ENCODE peak calls at places on chromosomes 13 and 19, in ten cellular contexts. One of them, this sample, is unnamed.
A peak's percentile ranks its signal among the peaks of the same experiment; 100 is the strongest.

GRCh38 chr13:114078501-114079451 is 53.6 kb downstream of the RASA3 start:
- DNase-seq in cardiac fibroblast: peak; percentile 70
- DNase-seq in activated CD4-positive, CD25-positive, alpha-beta regulatory T cell: no peak
- DNase-seq in M059J: no peak
- DNase-seq in fibroblast of mammary gland: peak; percentile 95
- DNase-seq in adrenal gland: peak; percentile 11
- DNase-seq in stimulated activated CD4-positive, alpha-beta T cell treated with anti-CD3 and anti-CD28 coated beads, Interleukin-15, amount 100 ng/mL, for 1 hour: no peak
- DNase-seq in activated CD8-positive, alpha-beta memory T cell treated with anti-CD3 and anti-CD28 coated beads, Interleukin-2, amount 10 ng/mL, durations not matched to agents 7 days and 5 days: no peak
- DNase-seq in myocyte: peak; percentile 54
- DNase-seq in NCI-H510A: no peak
- DNase-seq in this sample: peak; percentile 63

GRCh38 chr13:44155422-44156293 is 218.0 kb upstream of the SERP2 start:
- DNase-seq in fibroblast of mammary gland: peak; percentile 51
- DNase-seq in NCI-H510A: peak; percentile 15
- DNase-seq in cardiac fibroblast: peak; percentile 35
- DNase-seq in M059J: no peak
- DNase-seq in activated CD4-positive, CD25-positive, alpha-beta regulatory T cell: no peak
- DNase-seq in activated CD8-positive, alpha-beta memory T cell treated with anti-CD3 and anti-CD28 coated beads, Interleukin-2, amount 10 ng/mL, durations not matched to agents 7 days and 5 days: no peak
- DNase-seq in myocyte: no peak
- DNase-seq in adrenal gland: no peak
- DNase-seq in stimulated activated CD4-positive, alpha-beta T cell treated with anti-CD3 and anti-CD28 coated beads, Interleukin-15, amount 100 ng/mL, for 1 hour: no peak
- DNase-seq in this sample: peak; percentile 24

GRCh38 chr13:102814025-102814607 is 15.2 kb downstream of the BIVM start:
- DNase-seq in stimulated activated CD4-positive, alpha-beta T cell treated with anti-CD3 and anti-CD28 coated beads, Interleukin-15, amount 100 ng/mL, for 1 hour: no peak
- DNase-seq in activated CD8-positive, alpha-beta memory T cell treated with anti-CD3 and anti-CD28 coated beads, Interleukin-2, amount 10 ng/mL, durations not matched to agents 7 days and 5 days: no peak
- DNase-seq in M059J: no peak
- DNase-seq in myocyte: no peak
- DNase-seq in activated CD4-positive, CD25-positive, alpha-beta regulatory T cell: no peak
- DNase-seq in fibroblast of mammary gland: no peak
- DNase-seq in cardiac fibroblast: no peak
- DNase-seq in adrenal gland: no peak
- DNase-seq in NCI-H510A: no peak
- DNase-seq in this sample: no peak

GRCh38 chr19:34265221-34265650 is 10.9 kb downstream of the GARRE1 start:
- DNase-seq in cardiac fibroblast: no peak
- DNase-seq in myocyte: no peak
- DNase-seq in adrenal gland: no peak
- DNase-seq in activated CD8-positive, alpha-beta memory T cell treated with anti-CD3 and anti-CD28 coated beads, Interleukin-2, amount 10 ng/mL, durations not matched to agents 7 days and 5 days: no peak
- DNase-seq in fibroblast of mammary gland: no peak
- DNase-seq in stimulated activated CD4-positive, alpha-beta T cell treated with anti-CD3 and anti-CD28 coated beads, Interleukin-15, amount 100 ng/mL, for 1 hour: no peak
- DNase-seq in M059J: peak; percentile 80
- DNase-seq in activated CD4-positive, CD25-positive, alpha-beta regulatory T cell: no peak
- DNase-seq in NCI-H510A: no peak
- DNase-seq in this sample: no peak

GRCh38 chr19:51567583-51567982 is 3.5 kb upstream of the ZNF175 start:
- DNase-seq in activated CD4-positive, CD25-positive, alpha-beta regulatory T cell: no peak
- DNase-seq in myocyte: no peak
- DNase-seq in M059J: no peak
- DNase-seq in fibroblast of mammary gland: no peak
- DNase-seq in adrenal gland: no peak
- DNase-seq in activated CD8-positive, alpha-beta memory T cell treated with anti-CD3 and anti-CD28 coated beads, Interleukin-2, amount 10 ng/mL, durations not matched to agents 7 days and 5 days: no peak
- DNase-seq in stimulated activated CD4-positive, alpha-beta T cell treated with anti-CD3 and anti-CD28 coated beads, Interleukin-15, amount 100 ng/mL, for 1 hour: no peak
- DNase-seq in NCI-H510A: no peak
- DNase-seq in cardiac fibroblast: no peak
- DNase-seq in this sample: no peak

GRCh38 chr13:102484329-102484728 is 82.5 kb upstream of the FGF14 start:
- DNase-seq in stimulated activated CD4-positive, alpha-beta T cell treated with anti-CD3 and anti-CD28 coated beads, Interleukin-15, amount 100 ng/mL, for 1 hour: no peak
- DNase-seq in M059J: no peak
- DNase-seq in activated CD8-positive, alpha-beta memory T cell treated with anti-CD3 and anti-CD28 coated beads, Interleukin-2, amount 10 ng/mL, durations not matched to agents 7 days and 5 days: no peak
- DNase-seq in fibroblast of mammary gland: peak; percentile 54
- DNase-seq in activated CD4-positive, CD25-positive, alpha-beta regulatory T cell: no peak
- DNase-seq in myocyte: no peak
- DNase-seq in NCI-H510A: no peak
- DNase-seq in adrenal gland: no peak
- DNase-seq in cardiac fibroblast: peak; percentile 18
- DNase-seq in this sample: no peak

GRCh38 chr13:31044658-31045620 is 112.5 kb downstream of the TEX26 start:
- DNase-seq in adrenal gland: no peak
- DNase-seq in cardiac fibroblast: no peak
- DNase-seq in M059J: peak; percentile 49
- DNase-seq in fibroblast of mammary gland: no peak
- DNase-seq in stimulated activated CD4-positive, alpha-beta T cell treated with anti-CD3 and anti-CD28 coated beads, Interleukin-15, amount 100 ng/mL, for 1 hour: no peak
- DNase-seq in activated CD4-positive, CD25-positive, alpha-beta regulatory T cell: peak; percentile 3
- DNase-seq in NCI-H510A: no peak
- DNase-seq in myocyte: no peak
- DNase-seq in activated CD8-positive, alpha-beta memory T cell treated with anti-CD3 and anti-CD28 coated beads, Interleukin-2, amount 10 ng/mL, durations not matched to agents 7 days and 5 days: peak; percentile 84
- DNase-seq in this sample: no peak

GRCh38 chr13:97028441-97029299 is 34.4 kb upstream of the OXGR1 start:
- DNase-seq in cardiac fibroblast: peak; percentile 76
- DNase-seq in M059J: peak; percentile 54
- DNase-seq in adrenal gland: peak; percentile 66
- DNase-seq in fibroblast of mammary gland: peak; percentile 67
- DNase-seq in NCI-H510A: no peak
- DNase-seq in activated CD8-positive, alpha-beta memory T cell treated with anti-CD3 and anti-CD28 coated beads, Interleukin-2, amount 10 ng/mL, durations not matched to agents 7 days and 5 days: peak; percentile 43
- DNase-seq in stimulated activated CD4-positive, alpha-beta T cell treated with anti-CD3 and anti-CD28 coated beads, Interleukin-15, amount 100 ng/mL, for 1 hour: no peak
- DNase-seq in myocyte: peak; percentile 71
- DNase-seq in activated CD4-positive, CD25-positive, alpha-beta regulatory T cell: peak; percentile 18
- DNase-seq in this sample: peak; percentile 28

GRCh38 chr13:39350461-39350881 is 252.5 kb downstream of the LHFPL6 start:
- DNase-seq in cardiac fibroblast: no peak
- DNase-seq in activated CD4-positive, CD25-positive, alpha-beta regulatory T cell: no peak
- DNase-seq in NCI-H510A: no peak
- DNase-seq in fibroblast of mammary gland: no peak
- DNase-seq in adrenal gland: no peak
- DNase-seq in stimulated activated CD4-positive, alpha-beta T cell treated with anti-CD3 and anti-CD28 coated beads, Interleukin-15, amount 100 ng/mL, for 1 hour: no peak
- DNase-seq in M059J: no peak
- DNase-seq in activated CD8-positive, alpha-beta memory T cell treated with anti-CD3 and anti-CD28 coated beads, Interleukin-2, amount 10 ng/mL, durations not matched to agents 7 days and 5 days: no peak
- DNase-seq in myocyte: no peak
- DNase-seq in this sample: no peak

GRCh38 chr19:13846533-13847032 is 30.4 kb upstream of the NANOS3 start:
- DNase-seq in cardiac fibroblast: peak; percentile 89
- DNase-seq in activated CD4-positive, CD25-positive, alpha-beta regulatory T cell: peak; percentile 80
- DNase-seq in NCI-H510A: peak; percentile 81
- DNase-seq in fibroblast of mammary gland: peak; percentile 74
- DNase-seq in M059J: peak; percentile 99
- DNase-seq in stimulated activated CD4-positive, alpha-beta T cell treated with anti-CD3 and anti-CD28 coated beads, Interleukin-15, amount 100 ng/mL, for 1 hour: peak; percentile 93
- DNase-seq in myocyte: peak; percentile 88
- DNase-seq in activated CD8-positive, alpha-beta memory T cell treated with anti-CD3 and anti-CD28 coated beads, Interleukin-2, amount 10 ng/mL, durations not matched to agents 7 days and 5 days: peak; percentile 98
- DNase-seq in adrenal gland: peak; percentile 76
- DNase-seq in this sample: peak; percentile 93

GRCh38 chr19:13959962-13960862 is 7.9 kb downstream of the DCAF15 start:
- DNase-seq in activated CD4-positive, CD25-positive, alpha-beta regulatory T cell: no peak
- DNase-seq in fibroblast of mammary gland: no peak
- DNase-seq in stimulated activated CD4-positive, alpha-beta T cell treated with anti-CD3 and anti-CD28 coated beads, Interleukin-15, amount 100 ng/mL, for 1 hour: no peak
- DNase-seq in M059J: no peak
- DNase-seq in activated CD8-positive, alpha-beta memory T cell treated with anti-CD3 and anti-CD28 coated beads, Interleukin-2, amount 10 ng/mL, durations not matched to agents 7 days and 5 days: no peak
- DNase-seq in myocyte: no peak
- DNase-seq in NCI-H510A: no peak
- DNase-seq in adrenal gland: no peak
- DNase-seq in cardiac fibroblast: no peak
- DNase-seq in this sample: no peak

GRCh38 chr13:44591316-44591715 is 15.2 kb upstream of the TSC22D1 start:
- DNase-seq in activated CD8-positive, alpha-beta memory T cell treated with anti-CD3 and anti-CD28 coated beads, Interleukin-2, amount 10 ng/mL, durations not matched to agents 7 days and 5 days: no peak
- DNase-seq in cardiac fibroblast: no peak
- DNase-seq in M059J: no peak
- DNase-seq in myocyte: no peak
- DNase-seq in adrenal gland: no peak
- DNase-seq in activated CD4-positive, CD25-positive, alpha-beta regulatory T cell: no peak
- DNase-seq in fibroblast of mammary gland: no peak
- DNase-seq in NCI-H510A: no peak
- DNase-seq in stimulated activated CD4-positive, alpha-beta T cell treated with anti-CD3 and anti-CD28 coated beads, Interleukin-15, amount 100 ng/mL, for 1 hour: no peak
- DNase-seq in this sample: no peak

GRCh38 chr19:16603090-16603489 is 24.9 kb downstream of the MED26 start:
- DNase-seq in cardiac fibroblast: no peak
- DNase-seq in M059J: no peak
- DNase-seq in fibroblast of mammary gland: no peak
- DNase-seq in activated CD4-positive, CD25-positive, alpha-beta regulatory T cell: no peak
- DNase-seq in stimulated activated CD4-positive, alpha-beta T cell treated with anti-CD3 and anti-CD28 coated beads, Interleukin-15, amount 100 ng/mL, for 1 hour: no peak
- DNase-seq in NCI-H510A: no peak
- DNase-seq in myocyte: no peak
- DNase-seq in activated CD8-positive, alpha-beta memory T cell treated with anti-CD3 and anti-CD28 coated beads, Interleukin-2, amount 10 ng/mL, durations not matched to agents 7 days and 5 days: no peak
- DNase-seq in adrenal gland: no peak
- DNase-seq in this sample: no peak

GRCh38 chr19:45186509-45187334 is 8.1 kb downstream of the BLOC1S3 start:
- DNase-seq in NCI-H510A: no peak
- DNase-seq in activated CD8-positive, alpha-beta memory T cell treated with anti-CD3 and anti-CD28 coated beads, Interleukin-2, amount 10 ng/mL, durations not matched to agents 7 days and 5 days: no peak
- DNase-seq in M059J: peak; percentile 41
- DNase-seq in myocyte: no peak
- DNase-seq in stimulated activated CD4-positive, alpha-beta T cell treated with anti-CD3 and anti-CD28 coated beads, Interleukin-15, amount 100 ng/mL, for 1 hour: no peak
- DNase-seq in adrenal gland: no peak
- DNase-seq in cardiac fibroblast: peak; percentile 52
- DNase-seq in fibroblast of mammary gland: peak; percentile 19
- DNase-seq in activated CD4-positive, CD25-positive, alpha-beta regulatory T cell: no peak
- DNase-seq in this sample: peak; percentile 57

GRCh38 chr13:40375522-40376171 is 290.8 kb downstream of the FOXO1 start:
- DNase-seq in activated CD4-positive, CD25-positive, alpha-beta regulatory T cell: no peak
- DNase-seq in NCI-H510A: no peak
- DNase-seq in fibroblast of mammary gland: no peak
- DNase-seq in myocyte: peak; percentile 38
- DNase-seq in adrenal gland: no peak
- DNase-seq in stimulated activated CD4-positive, alpha-beta T cell treated with anti-CD3 and anti-CD28 coated beads, Interleukin-15, amount 100 ng/mL, for 1 hour: no peak
- DNase-seq in M059J: no peak
- DNase-seq in cardiac fibroblast: no peak
- DNase-seq in activated CD8-positive, alpha-beta memory T cell treated with anti-CD3 and anti-CD28 coated beads, Interleukin-2, amount 10 ng/mL, durations not matched to agents 7 days and 5 days: no peak
- DNase-seq in this sample: no peak

GRCh38 chr13:37618554-37618953 is 20.0 kb upstream of the POSTN start:
- DNase-seq in M059J: peak; percentile 75
- DNase-seq in myocyte: peak; percentile 31
- DNase-seq in activated CD4-positive, CD25-positive, alpha-beta regulatory T cell: no peak
- DNase-seq in activated CD8-positive, alpha-beta memory T cell treated with anti-CD3 and anti-CD28 coated beads, Interleukin-2, amount 10 ng/mL, durations not matched to agents 7 days and 5 days: no peak
- DNase-seq in adrenal gland: no peak
- DNase-seq in NCI-H510A: no peak
- DNase-seq in cardiac fibroblast: peak; percentile 86
- DNase-seq in stimulated activated CD4-positive, alpha-beta T cell treated with anti-CD3 and anti-CD28 coated beads, Interleukin-15, amount 100 ng/mL, for 1 hour: no peak
- DNase-seq in fibroblast of mammary gland: peak; percentile 70
- DNase-seq in this sample: peak; percentile 59

GRCh38 chr13:28542804-28543203 is 47.9 kb upstream of the FLT1 start:
- DNase-seq in NCI-H510A: no peak
- DNase-seq in cardiac fibroblast: no peak
- DNase-seq in myocyte: no peak
- DNase-seq in stimulated activated CD4-positive, alpha-beta T cell treated with anti-CD3 and anti-CD28 coated beads, Interleukin-15, amount 100 ng/mL, for 1 hour: no peak
- DNase-seq in adrenal gland: no peak
- DNase-seq in M059J: no peak
- DNase-seq in fibroblast of mammary gland: no peak
- DNase-seq in activated CD8-positive, alpha-beta memory T cell treated with anti-CD3 and anti-CD28 coated beads, Interleukin-2, amount 10 ng/mL, durations not matched to agents 7 days and 5 days: no peak
- DNase-seq in activated CD4-positive, CD25-positive, alpha-beta regulatory T cell: no peak
- DNase-seq in this sample: no peak